ENCODE peak calls at places on chromosomes 7 and 10, in eight cellular contexts. W is esophagus muscularis mucosa, Y is upper lobe of right lung, K is hepatocyte, U is GM06990, H is astrocyte of the spinal cord, L is kidney epithelial cell, R is Panc1. M is an unnamed sample.
A peak's percentile ranks its signal among the peaks of the same experiment; 100 is the strongest.

GRCh38 chr7:102234801-102235550 is 51.7 kb upstream of the SH2B2 start:
- DNase-seq in Y (no peak), H (no peak), L (no peak), K (no peak), R (no peak), U (no peak), W (no peak), M (no peak)

GRCh38 chr10:93294004-93294403 is 188.1 kb downstream of the MYOF start:
- DNase-seq in L (no peak), Y (no peak), U (no peak), K (no peak), R (peak; percentile 25), W (no peak), H (no peak), M (no peak)

GRCh38 chr10:73253226-73253557 is 748 bp upstream of the MRPS16 start:
- DNase-seq in Y (no peak), K (peak; percentile 19), W (no peak), L (no peak), H (no peak), U (no peak), R (no peak), M (no peak)

GRCh38 chr7:65955718-65956117 is 26.3 kb downstream of the GUSB start:
- DNase-seq in L (no peak), R (no peak), K (peak; percentile 53), Y (no peak), U (no peak), W (no peak), H (no peak), M (no peak)

GRCh38 chr10:58608826-58609225 is 96.2 kb downstream of the BICC1 start:
- DNase-seq in H (no peak), W (no peak), R (no peak), K (no peak), L (no peak), Y (no peak), U (no peak), M (no peak)

GRCh38 chr10:11018426-11018818 is 750 bp downstream of the CELF2 start:
- DNase-seq in Y (peak; percentile 71), U (no peak), L (no peak), W (no peak), K (peak; percentile 20), H (no peak), R (no peak), M (no peak)

GRCh38 chr7:112080441-112080840 is 125.8 kb downstream of the DOCK4 start:
- DNase-seq in W (no peak), R (peak; percentile 96), U (peak; percentile 57), L (peak; percentile 89), H (peak; percentile 82), K (no peak), Y (no peak), M (peak; percentile 50)

GRCh38 chr7:34311591-34311990 is 346.4 kb upstream of the NPSR1 start:
- DNase-seq in Y (no peak), K (no peak), U (no peak), R (no peak), H (peak; percentile 19), L (no peak), W (peak; percentile 14), M (no peak)

GRCh38 chr10:122301055-122301810 is 30.1 kb downstream of the BTBD16 start:
- DNase-seq in K (peak; percentile 44), H (peak; percentile 81), U (no peak), L (peak; percentile 69), R (no peak), W (peak; percentile 92), Y (no peak), M (no peak)

GRCh38 chr7:2876031-2876862 is 32.1 kb upstream of the GNA12 start:
- DNase-seq in L (peak; percentile 91), K (no peak), U (no peak), H (peak; percentile 83), Y (no peak), W (no peak), R (no peak), M (no peak)

GRCh38 chr7:66507764-66508296 is 120.9 kb upstream of the KCTD7 start:
- DNase-seq in W (no peak), U (no peak), L (no peak), Y (no peak), K (no peak), R (no peak), H (no peak), M (no peak)

GRCh38 chr7:149714081-149714909 is 59.1 kb downstream of the ZNF467 start:
- DNase-seq in R (no peak), L (peak; percentile 32), U (peak; percentile 91), K (peak; percentile 96), H (peak; percentile 90), Y (peak; percentile 95), W (no peak), M (peak; percentile 46)

GRCh38 chr7:151168022-151168786 is 710 bp upstream of the GBX1 start:
- DNase-seq in H (no peak), U (peak; percentile 57), Y (peak; percentile 70), R (no peak), L (no peak), K (peak; percentile 53), W (no peak), M (no peak)

GRCh38 chr7:47446871-47447466 is 134.9 kb downstream of the TNS3 start:
- DNase-seq in W (no peak), Y (peak; percentile 2), H (no peak), R (no peak), K (no peak), L (no peak), U (no peak), M (no peak)

GRCh38 chr7:126574276-126574675 is 678.5 kb downstream of the GRM8 start:
- DNase-seq in W (no peak), K (peak; percentile 4), L (peak; percentile 34), R (peak; percentile 67), U (no peak), Y (no peak), H (peak; percentile 45), M (no peak)

GRCh38 chr7:80918406-80918805 is 445 bp downstream of the SEMA3C start:
- DNase-seq in Y (no peak), H (peak; percentile 65), R (no peak), U (no peak), K (peak; percentile 33), L (no peak), W (no peak), M (no peak)

GRCh38 chr10:77835669-77836086 is 90.9 kb downstream of the DLG5 start:
- DNase-seq in W (no peak), U (no peak), H (peak; percentile 37), Y (no peak), K (no peak), L (no peak), R (no peak), M (no peak)

GRCh38 chr7:88167223-88167622 is 52.6 kb downstream of the SRI start:
- DNase-seq in W (no peak), U (no peak), L (no peak), K (no peak), H (no peak), R (no peak), Y (no peak), M (no peak)

DNA sequence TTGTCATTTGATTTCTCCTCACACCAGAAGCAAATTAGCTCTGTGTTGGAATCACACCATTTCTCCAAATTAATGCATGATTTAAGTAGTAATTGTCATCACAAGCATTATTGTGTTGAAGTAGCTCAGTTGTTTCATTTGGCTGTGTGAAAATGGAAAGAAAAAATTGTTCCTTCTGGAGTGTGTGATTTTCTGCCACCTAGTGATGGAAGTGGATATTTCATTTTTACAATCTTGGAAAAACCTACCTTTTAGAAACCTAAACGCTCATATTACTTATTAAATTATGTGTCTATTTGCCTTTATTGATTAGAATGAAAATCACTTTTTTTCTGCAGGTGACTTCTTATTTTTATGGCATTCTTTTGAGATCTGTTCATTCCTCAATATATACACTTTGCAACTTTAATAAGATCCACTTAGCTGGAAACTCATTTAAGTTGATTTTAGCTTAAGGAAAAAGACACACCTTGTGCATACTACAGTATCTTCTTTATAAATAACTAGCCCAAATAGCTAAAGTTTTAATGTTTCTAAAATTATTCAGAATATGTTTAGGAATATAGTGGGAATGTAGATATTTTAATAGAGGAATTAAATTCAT is 50.0 kb downstream of the SRI start:
- DNase-seq in W (no peak), Y (no peak), H (peak; percentile 23), R (peak; percentile 2), U (no peak), K (peak; percentile 23), L (peak; percentile 7), M (no peak)
- TF ChIP-seq CTCF in W (peak; percentile 50), Y (peak; percentile 64), H (peak; percentile 49), R (peak; percentile 71), U (peak; percentile 45), K (peak; percentile 62), L (peak; percentile 49), M (peak; percentile 30)

GRCh38 chr10:59812541-59813122 is 59.4 kb upstream of the MRLN start:
- DNase-seq in K (no peak), H (no peak), U (no peak), W (no peak), L (no peak), R (no peak), Y (no peak), M (no peak)

GRCh38 chr10:59808896-59809643 is 55.8 kb upstream of the MRLN start:
- DNase-seq in K (peak; percentile 81), W (no peak), H (peak; percentile 62), R (peak; percentile 50), L (peak; percentile 18), Y (peak; percentile 82), U (peak; percentile 13), M (peak; percentile 22)

GRCh38 chr10:59805043-59805442 is 51.8 kb upstream of the MRLN start:
- DNase-seq in Y (no peak), K (peak; percentile 43), R (no peak), W (no peak), U (no peak), L (no peak), H (no peak), M (no peak)

GRCh38 chr10:59807629-59808620 is 54.7 kb upstream of the MRLN start:
- DNase-seq in K (no peak), Y (peak; percentile 67), H (no peak), U (no peak), W (no peak), L (no peak), R (no peak), M (no peak)

DNA sequence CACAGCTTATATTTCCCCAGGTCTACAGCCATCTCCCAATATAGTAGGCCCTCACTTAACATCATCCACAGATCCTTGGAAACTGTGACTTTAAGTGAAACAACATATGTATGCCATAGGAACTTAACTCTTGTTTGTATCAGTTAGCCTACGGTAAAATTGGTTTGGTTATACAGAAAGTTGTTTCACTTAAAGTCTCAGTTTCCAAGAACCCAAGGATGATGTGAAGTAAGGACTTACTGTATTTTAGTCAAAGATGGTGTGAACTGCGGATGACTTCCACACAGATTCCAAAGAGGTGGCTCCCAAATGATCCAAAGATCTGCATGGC is 56.4 kb upstream of the MRLN start:
- DNase-seq in L (no peak), W (no peak), R (no peak), K (no peak), U (no peak), H (no peak), Y (no peak), M (no peak)
- TF ChIP-seq CTCF in L (no peak), W (no peak), R (peak; percentile 61), K (no peak), U (no peak), H (no peak), Y (no peak), M (no peak)

GRCh38 chr10:128816726-128817125 is 650.3 kb upstream of the MGMT start:
- DNase-seq in L (no peak), Y (no peak), H (no peak), W (no peak), R (no peak), K (no peak), U (no peak), M (no peak)
- TF ChIP-seq CTCF in L (no peak), Y (no peak), H (no peak), W (no peak), R (no peak), K (no peak), U (no peak), M (no peak)

GRCh38 chr7:20330176-20330796 is 414 bp upstream of the ITGB8 start:
- DNase-seq in W (peak; percentile 95), H (peak; percentile 92), Y (peak; percentile 94), U (peak; percentile 83), L (peak; percentile 95), K (peak; percentile 95), R (no peak), M (peak; percentile 71)
- TF ChIP-seq CTCF in W (no peak), H (no peak), Y (no peak), U (no peak), L (no peak), K (no peak), R (no peak), M (no peak)

M was measured in HFF-Myc.